ENCODE peak calls at places on chromosome X, in ten cellular contexts. One of them, this sample, is unnamed.

GRCh38 chrX:6307156-6307555 is 78.5 kb upstream of the NLGN4X start:
- DNase-seq in heart left ventricle: no peak
- DNase-seq in T-helper 2 cell treated with Interferon-gamma antibody and Interleukin-4, amounts not matched to agents 5 μg/mL and 100 μg/mL, for 36 hours: no peak
- DNase-seq in GM19239: no peak
- DNase-seq in GM23248: no peak
- DNase-seq in central memory CD4-positive, alpha-beta T cell: no peak
- DNase-seq in NCI-H345: no peak
- DNase-seq in T-cell: no peak
- DNase-seq in activated T-cell treated with anti-CD3 and anti-CD28 coated beads, Interleukin-2, amount 50 U/mL, for 1 hour: no peak
- DNase-seq in CD8-positive, alpha-beta T cell: no peak
- DNase-seq in this sample: no peak

GRCh38 chrX:105126201-105126600 is 94.3 kb downstream of the TEX13A start:
- DNase-seq in heart left ventricle: no peak
- DNase-seq in T-helper 2 cell treated with Interferon-gamma antibody and Interleukin-4, amounts not matched to agents 5 μg/mL and 100 μg/mL, for 36 hours: no peak
- DNase-seq in GM19239: no peak
- DNase-seq in GM23248: no peak
- DNase-seq in central memory CD4-positive, alpha-beta T cell: no peak
- DNase-seq in NCI-H345: no peak
- DNase-seq in T-cell: no peak
- DNase-seq in activated T-cell treated with anti-CD3 and anti-CD28 coated beads, Interleukin-2, amount 50 U/mL, for 1 hour: no peak
- DNase-seq in CD8-positive, alpha-beta T cell: no peak
- DNase-seq in this sample: no peak

GRCh38 chrX:41781500-41781899 is 57.5 kb downstream of the GPR82 start:
- DNase-seq in heart left ventricle: no peak
- DNase-seq in T-helper 2 cell treated with Interferon-gamma antibody and Interleukin-4, amounts not matched to agents 5 μg/mL and 100 μg/mL, for 36 hours: no peak
- DNase-seq in GM19239: peak; percentile 2
- DNase-seq in GM23248: peak; percentile 58
- DNase-seq in central memory CD4-positive, alpha-beta T cell: peak; percentile 17
- DNase-seq in NCI-H345: peak; percentile 18
- DNase-seq in T-cell: no peak
- DNase-seq in activated T-cell treated with anti-CD3 and anti-CD28 coated beads, Interleukin-2, amount 50 U/mL, for 1 hour: no peak
- DNase-seq in CD8-positive, alpha-beta T cell: no peak
- DNase-seq in this sample: no peak

GRCh38 chrX:106952988-106953387 is 32.8 kb downstream of the CLDN2 start:
- DNase-seq in heart left ventricle: no peak
- DNase-seq in T-helper 2 cell treated with Interferon-gamma antibody and Interleukin-4, amounts not matched to agents 5 μg/mL and 100 μg/mL, for 36 hours: no peak
- DNase-seq in GM19239: no peak
- DNase-seq in GM23248: peak; percentile 33
- DNase-seq in central memory CD4-positive, alpha-beta T cell: no peak
- DNase-seq in NCI-H345: no peak
- DNase-seq in T-cell: no peak
- DNase-seq in activated T-cell treated with anti-CD3 and anti-CD28 coated beads, Interleukin-2, amount 50 U/mL, for 1 hour: no peak
- DNase-seq in CD8-positive, alpha-beta T cell: no peak
- DNase-seq in this sample: no peak

GRCh38 chrX:56233100-56233499 is 944 bp downstream of the KLF8 start:
- DNase-seq in heart left ventricle: no peak
- DNase-seq in T-helper 2 cell treated with Interferon-gamma antibody and Interleukin-4, amounts not matched to agents 5 μg/mL and 100 μg/mL, for 36 hours: peak; percentile 4
- DNase-seq in GM19239: no peak
- DNase-seq in GM23248: peak; percentile 46
- DNase-seq in central memory CD4-positive, alpha-beta T cell: no peak
- DNase-seq in NCI-H345: no peak
- DNase-seq in T-cell: no peak
- DNase-seq in activated T-cell treated with anti-CD3 and anti-CD28 coated beads, Interleukin-2, amount 50 U/mL, for 1 hour: no peak
- DNase-seq in CD8-positive, alpha-beta T cell: no peak
- DNase-seq in this sample: no peak

GRCh38 chrX:140433582-140433981 is 71.3 kb downstream of the SOX3 start:
- DNase-seq in heart left ventricle: no peak
- DNase-seq in T-helper 2 cell treated with Interferon-gamma antibody and Interleukin-4, amounts not matched to agents 5 μg/mL and 100 μg/mL, for 36 hours: no peak
- DNase-seq in GM19239: no peak
- DNase-seq in GM23248: no peak
- DNase-seq in central memory CD4-positive, alpha-beta T cell: no peak
- DNase-seq in NCI-H345: no peak
- DNase-seq in T-cell: no peak
- DNase-seq in activated T-cell treated with anti-CD3 and anti-CD28 coated beads, Interleukin-2, amount 50 U/mL, for 1 hour: no peak
- DNase-seq in CD8-positive, alpha-beta T cell: no peak
- DNase-seq in this sample: no peak

GRCh38 chrX:44203791-44204190 is 139.7 kb downstream of the EFHC2 start:
- DNase-seq in heart left ventricle: no peak
- DNase-seq in T-helper 2 cell treated with Interferon-gamma antibody and Interleukin-4, amounts not matched to agents 5 μg/mL and 100 μg/mL, for 36 hours: no peak
- DNase-seq in GM19239: no peak
- DNase-seq in GM23248: no peak
- DNase-seq in central memory CD4-positive, alpha-beta T cell: no peak
- DNase-seq in NCI-H345: no peak
- DNase-seq in T-cell: no peak
- DNase-seq in activated T-cell treated with anti-CD3 and anti-CD28 coated beads, Interleukin-2, amount 50 U/mL, for 1 hour: no peak
- DNase-seq in CD8-positive, alpha-beta T cell: no peak
- DNase-seq in this sample: no peak

GRCh38 chrX:17022205-17022604 is 75.7 kb downstream of the REPS2 start:
- DNase-seq in heart left ventricle: no peak
- DNase-seq in T-helper 2 cell treated with Interferon-gamma antibody and Interleukin-4, amounts not matched to agents 5 μg/mL and 100 μg/mL, for 36 hours: no peak
- DNase-seq in GM19239: no peak
- DNase-seq in GM23248: peak; percentile 54
- DNase-seq in central memory CD4-positive, alpha-beta T cell: no peak
- DNase-seq in NCI-H345: no peak
- DNase-seq in T-cell: no peak
- DNase-seq in activated T-cell treated with anti-CD3 and anti-CD28 coated beads, Interleukin-2, amount 50 U/mL, for 1 hour: no peak
- DNase-seq in CD8-positive, alpha-beta T cell: no peak
- DNase-seq in this sample: no peak

GRCh38 chrX:78377186-78377585 is 49.8 kb upstream of the CYSLTR1 start:
- DNase-seq in heart left ventricle: no peak
- DNase-seq in T-helper 2 cell treated with Interferon-gamma antibody and Interleukin-4, amounts not matched to agents 5 μg/mL and 100 μg/mL, for 36 hours: no peak
- DNase-seq in GM19239: no peak
- DNase-seq in GM23248: no peak
- DNase-seq in central memory CD4-positive, alpha-beta T cell: no peak
- DNase-seq in NCI-H345: no peak
- DNase-seq in T-cell: no peak
- DNase-seq in activated T-cell treated with anti-CD3 and anti-CD28 coated beads, Interleukin-2, amount 50 U/mL, for 1 hour: no peak
- DNase-seq in CD8-positive, alpha-beta T cell: no peak
- DNase-seq in this sample: no peak

GRCh38 chrX:13167444-13168207 is 123.2 kb upstream of the FAM9C start:
- DNase-seq in heart left ventricle: no peak
- DNase-seq in T-helper 2 cell treated with Interferon-gamma antibody and Interleukin-4, amounts not matched to agents 5 μg/mL and 100 μg/mL, for 36 hours: peak; percentile 12
- DNase-seq in GM19239: no peak
- DNase-seq in GM23248: peak; percentile 67
- DNase-seq in central memory CD4-positive, alpha-beta T cell: no peak
- DNase-seq in NCI-H345: no peak
- DNase-seq in T-cell: no peak
- DNase-seq in activated T-cell treated with anti-CD3 and anti-CD28 coated beads, Interleukin-2, amount 50 U/mL, for 1 hour: no peak
- DNase-seq in CD8-positive, alpha-beta T cell: no peak
- DNase-seq in this sample: no peak

GRCh38 chrX:148698221-148698620 is 197.8 kb downstream of the AFF2 start:
- DNase-seq in heart left ventricle: no peak
- DNase-seq in T-helper 2 cell treated with Interferon-gamma antibody and Interleukin-4, amounts not matched to agents 5 μg/mL and 100 μg/mL, for 36 hours: no peak
- DNase-seq in GM19239: no peak
- DNase-seq in GM23248: no peak
- DNase-seq in central memory CD4-positive, alpha-beta T cell: no peak
- DNase-seq in NCI-H345: no peak
- DNase-seq in T-cell: no peak
- DNase-seq in activated T-cell treated with anti-CD3 and anti-CD28 coated beads, Interleukin-2, amount 50 U/mL, for 1 hour: no peak
- DNase-seq in CD8-positive, alpha-beta T cell: no peak
- DNase-seq in this sample: no peak

GRCh38 chrX:86455495-86455894 is 307.2 kb downstream of the DACH2 start:
- DNase-seq in heart left ventricle: no peak
- DNase-seq in T-helper 2 cell treated with Interferon-gamma antibody and Interleukin-4, amounts not matched to agents 5 μg/mL and 100 μg/mL, for 36 hours: no peak
- DNase-seq in GM19239: no peak
- DNase-seq in GM23248: no peak
- DNase-seq in central memory CD4-positive, alpha-beta T cell: no peak
- DNase-seq in NCI-H345: no peak
- DNase-seq in T-cell: no peak
- DNase-seq in activated T-cell treated with anti-CD3 and anti-CD28 coated beads, Interleukin-2, amount 50 U/mL, for 1 hour: no peak
- DNase-seq in CD8-positive, alpha-beta T cell: no peak
- DNase-seq in this sample: no peak

GRCh38 chrX:9269134-9269533 is 195.7 kb upstream of the TBL1X start:
- DNase-seq in heart left ventricle: no peak
- DNase-seq in T-helper 2 cell treated with Interferon-gamma antibody and Interleukin-4, amounts not matched to agents 5 μg/mL and 100 μg/mL, for 36 hours: no peak
- DNase-seq in GM19239: no peak
- DNase-seq in GM23248: no peak
- DNase-seq in central memory CD4-positive, alpha-beta T cell: no peak
- DNase-seq in NCI-H345: no peak
- DNase-seq in T-cell: no peak
- DNase-seq in activated T-cell treated with anti-CD3 and anti-CD28 coated beads, Interleukin-2, amount 50 U/mL, for 1 hour: no peak
- DNase-seq in CD8-positive, alpha-beta T cell: no peak
- DNase-seq in this sample: no peak

GRCh38 chrX:154715825-154716224 is 35.1 kb downstream of the GAB3 start:
- DNase-seq in heart left ventricle: no peak
- DNase-seq in T-helper 2 cell treated with Interferon-gamma antibody and Interleukin-4, amounts not matched to agents 5 μg/mL and 100 μg/mL, for 36 hours: no peak
- DNase-seq in GM19239: no peak
- DNase-seq in GM23248: no peak
- DNase-seq in central memory CD4-positive, alpha-beta T cell: no peak
- DNase-seq in NCI-H345: no peak
- DNase-seq in T-cell: no peak
- DNase-seq in activated T-cell treated with anti-CD3 and anti-CD28 coated beads, Interleukin-2, amount 50 U/mL, for 1 hour: no peak
- DNase-seq in CD8-positive, alpha-beta T cell: no peak
- DNase-seq in this sample: no peak

GRCh38 chrX:18288716-18289115 is 65.8 kb downstream of the SCML2 start:
- DNase-seq in heart left ventricle: no peak
- DNase-seq in T-helper 2 cell treated with Interferon-gamma antibody and Interleukin-4, amounts not matched to agents 5 μg/mL and 100 μg/mL, for 36 hours: no peak
- DNase-seq in GM19239: no peak
- DNase-seq in GM23248: no peak
- DNase-seq in central memory CD4-positive, alpha-beta T cell: no peak
- DNase-seq in NCI-H345: no peak
- DNase-seq in T-cell: no peak
- DNase-seq in activated T-cell treated with anti-CD3 and anti-CD28 coated beads, Interleukin-2, amount 50 U/mL, for 1 hour: no peak
- DNase-seq in CD8-positive, alpha-beta T cell: no peak
- DNase-seq in this sample: no peak

GRCh38 chrX:116806288-116806802 is 343.6 kb upstream of the CT83 start:
- DNase-seq in heart left ventricle: no peak
- DNase-seq in T-helper 2 cell treated with Interferon-gamma antibody and Interleukin-4, amounts not matched to agents 5 μg/mL and 100 μg/mL, for 36 hours: no peak
- DNase-seq in GM19239: no peak
- DNase-seq in GM23248: no peak
- DNase-seq in central memory CD4-positive, alpha-beta T cell: no peak
- DNase-seq in NCI-H345: no peak
- DNase-seq in T-cell: no peak
- DNase-seq in activated T-cell treated with anti-CD3 and anti-CD28 coated beads, Interleukin-2, amount 50 U/mL, for 1 hour: no peak
- DNase-seq in CD8-positive, alpha-beta T cell: no peak
- DNase-seq in this sample: no peak

This sample was measured in NCI-H1930.